ENCODE peak calls at places on chromosomes 4 and X, in six cellular contexts. J is brain microvascular endothelial cell; I is H1; K is CD4-positive, alpha-beta T cell; O is Peyer's patch; R is pancreas. N is an unnamed sample.
A peak's percentile ranks its signal among the peaks of the same experiment; 100 is the strongest.

GRCh38 chrX:80432863-80433262 is 12.6 kb downstream of the TENT5D start:
- DNase-seq in J (no peak), I (no peak), K (no peak), O (no peak), R (no peak), N (no peak)

GRCh38 chr4:157792716-157793115 is 380.1 kb downstream of the GASK1B start:
- DNase-seq in J (peak; percentile 15), I (no peak), K (no peak), O (no peak), R (no peak), N (no peak)

GRCh38 chr4:47482326-47482725 is 2.7 kb upstream of the ATP10D start:
- DNase-seq in J (peak; percentile 73), I (no peak), K (no peak), O (no peak), R (no peak), N (no peak)

GRCh38 chrX:18884916-18885315 is 99.0 kb downstream of the PHKA2 start:
- DNase-seq in J (no peak), I (no peak), K (no peak), O (no peak), R (no peak), N (no peak)

GRCh38 chrX:94742772-94743171 is 1068.8 kb downstream of the FAM133A start:
- DNase-seq in J (no peak), I (no peak), K (no peak), O (no peak), R (no peak), N (no peak)

GRCh38 chrX:31508338-31508737 is 436.5 kb upstream of the FTHL17 start:
- DNase-seq in J (peak; percentile 33), I (no peak), K (no peak), O (no peak), R (peak; percentile 9), N (peak; percentile 21)

GRCh38 chr4:13547563-13548041 is 3.3 kb upstream of the NKX3-2 start:
- DNase-seq in J (no peak), I (no peak), K (no peak), O (no peak), R (no peak), N (no peak)

GRCh38 chr4:121706595-121707021 is 9.8 kb upstream of the ANXA5 start:
- DNase-seq in J (peak; percentile 76), I (no peak), K (no peak), O (no peak), R (no peak), N (no peak)

GRCh38 chr4:143375326-143376073 is 38.8 kb downstream of the GAB1 start:
- DNase-seq in J (peak; percentile 24), I (no peak), K (no peak), O (no peak), R (no peak), N (no peak)

GRCh38 chr4:3821580-3822229 is 55.5 kb downstream of the ADRA2C start:
- DNase-seq in J (no peak), I (no peak), K (no peak), O (no peak), R (no peak), N (no peak)

GRCh38 chrX:74423289-74423985 is 2.1 kb downstream of the SLC16A2 start:
- DNase-seq in J (no peak), I (no peak), K (no peak), O (no peak), R (peak; percentile 4), N (no peak)

GRCh38 chr4:166045457-166045856 is 172.4 kb downstream of the TLL1 start:
- DNase-seq in J (no peak), I (no peak), K (no peak), O (no peak), R (no peak), N (no peak)

GRCh38 chr4:139035650-139036049 is 20.1 kb downstream of the NOCT start:
- DNase-seq in J (no peak), I (no peak), K (no peak), O (no peak), R (no peak), N (no peak)

GRCh38 chr4:80226091-80226490 is 28.8 kb downstream of the PRDM8 start:
- DNase-seq in J (no peak), I (no peak), K (no peak), O (no peak), R (no peak), N (no peak)

DNA sequence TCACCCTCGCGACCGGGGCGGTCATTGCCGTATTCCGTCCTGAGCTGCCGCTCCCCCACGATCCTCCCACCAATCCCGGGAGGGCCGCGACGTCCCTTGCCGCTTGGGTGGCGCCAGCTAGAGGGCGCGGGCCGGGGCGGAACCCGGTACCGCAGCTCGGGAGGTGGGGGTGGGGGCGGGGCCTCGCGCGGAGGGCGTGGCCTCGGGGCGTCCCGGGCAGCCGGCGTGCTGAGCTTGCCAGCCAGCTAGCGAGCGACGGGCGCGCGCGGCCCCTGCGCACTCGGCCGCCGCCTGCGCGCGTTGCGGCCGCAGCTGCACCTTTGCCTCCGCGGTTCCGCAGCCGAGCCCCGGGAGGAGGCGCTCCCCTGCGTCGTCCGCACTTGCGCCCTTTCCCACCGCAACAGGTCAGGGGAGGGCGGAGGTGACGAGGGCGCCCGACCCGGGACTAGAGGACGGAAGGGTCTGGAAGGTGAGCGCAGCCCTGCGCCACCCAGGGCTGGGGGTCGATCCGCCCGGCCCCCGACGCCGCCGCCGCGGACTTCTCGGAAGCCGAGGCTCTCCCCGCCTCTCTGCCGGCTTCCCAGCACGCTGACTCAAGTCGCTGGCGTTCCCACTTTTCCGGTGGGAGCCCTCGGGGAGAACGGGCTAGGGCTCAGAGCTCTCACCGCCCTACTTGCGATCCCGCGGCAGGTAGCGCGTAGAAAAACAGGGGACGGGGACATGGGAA is at the start of gene AFF1:
- DNase-seq in J (peak; percentile 71), I (peak; percentile 81), K (peak; percentile 78), O (peak; percentile 98), R (peak; percentile 95), N (no peak)
- TF ChIP-seq CTCF in J (peak; percentile 45), I (peak; percentile 39), K (peak; percentile 47), O (peak; percentile 54), R (peak; percentile 45), N (peak; percentile 46)

GRCh38 chrX:26286836-26287235 is 70.9 kb downstream of the MAGEB5 start:
- DNase-seq in J (no peak), I (no peak), K (no peak), O (no peak), R (no peak), N (no peak)
- TF ChIP-seq CTCF in J (no peak), I (no peak), K (no peak), O (no peak), R (no peak), N (no peak)

GRCh38 chr4:175540732-175541131 is 271.3 kb downstream of the GPM6A start:
- DNase-seq in J (no peak), I (no peak), K (no peak), O (no peak), R (no peak), N (no peak)

GRCh38 chr4:175540151-175540550 is 271.9 kb downstream of the GPM6A start:
- DNase-seq in J (no peak), I (no peak), K (no peak), O (no peak), R (no peak), N (no peak)

GRCh38 chr4:175531405-175532091 is 280.5 kb downstream of the GPM6A start:
- DNase-seq in J (peak; percentile 72), I (no peak), K (no peak), O (no peak), R (no peak), N (peak; percentile 3)

GRCh38 chr4:175539498-175539897 is 272.6 kb downstream of the GPM6A start:
- DNase-seq in J (no peak), I (no peak), K (no peak), O (no peak), R (no peak), N (no peak)

GRCh38 chr4:175536852-175537453 is 275.1 kb downstream of the GPM6A start:
- DNase-seq in J (peak; percentile 71), I (peak; percentile 5), K (no peak), O (no peak), R (no peak), N (peak; percentile 8)
- TF ChIP-seq CTCF in J (peak; percentile 32), I (no peak), K (no peak), O (peak; percentile 17), R (no peak), N (peak; percentile 49)

DNA sequence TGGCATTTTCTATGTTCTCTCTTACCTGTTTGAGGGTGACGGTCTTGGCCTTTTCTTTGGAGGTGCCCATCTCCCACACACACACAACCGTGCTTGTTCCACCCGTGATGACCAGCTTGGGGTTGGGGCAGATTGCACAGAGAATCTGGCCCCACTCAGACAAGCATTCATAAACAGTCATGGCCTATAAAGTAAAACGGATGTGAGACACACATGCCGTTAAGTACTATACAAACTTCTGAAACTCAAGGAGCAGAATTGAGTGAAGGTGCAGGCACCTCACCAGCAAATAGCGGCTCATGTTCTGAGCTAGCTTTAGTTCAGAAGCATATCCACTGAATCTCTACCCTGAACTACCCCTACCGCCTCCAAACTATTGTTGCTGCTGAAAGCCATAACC is 107.6 kb downstream of the CDS1 start:
- DNase-seq in J (no peak), I (no peak), K (no peak), O (no peak), R (no peak), N (no peak)
- TF ChIP-seq CTCF in J (no peak), I (no peak), K (no peak), O (no peak), R (no peak), N (no peak)

N was measured in AG04450.